ENCODE peak calls at places on chromosomes 4 and X, in eight cellular contexts. I is AG08395; V is effector CD4-positive, alpha-beta T cell; Q is LNCaP clone FGC; G is activated naive CD4-positive, alpha-beta T cell treated with Interleukin-2 at 50 U/mL for 16 hours; J is ecto neural progenitor cell; L is nephron progenitor cell; R is hepatocyte. Y is an unnamed sample.

GRCh38 chr4:40507977-40508376 is 121.7 kb downstream of the RBM47 start:
- DNase-seq in Q (no peak), J (no peak), I (no peak), L (no peak), R (peak), G (no peak), V (no peak), Y (peak)

GRCh38 chrX:109384569-109385174 is 97.2 kb downstream of the GUCY2F start:
- DNase-seq in V (no peak), I (peak), J (no peak), Q (no peak), L (peak), R (peak), G (no peak), Y (peak)

GRCh38 chr4:159290321-159291030 is 187.6 kb downstream of the RAPGEF2 start:
- DNase-seq in V (no peak), R (no peak), G (no peak), J (no peak), L (no peak), I (no peak), Q (no peak), Y (peak)

GRCh38 chr4:113979973-113980615 is 647 bp upstream of the ARSJ start:
- DNase-seq in G (no peak), Q (no peak), R (no peak), J (no peak), I (peak), V (no peak), L (no peak), Y (peak)

GRCh38 chr4:105637409-105638258 is 70.9 kb downstream of the INTS12 start:
- DNase-seq in R (peak), L (no peak), Q (no peak), J (no peak), I (no peak), G (no peak), V (no peak), Y (no peak)

GRCh38 chr4:125097729-125098128 is 217.0 kb upstream of the FAT4 start:
- DNase-seq in G (no peak), I (no peak), R (no peak), L (no peak), J (no peak), V (no peak), Q (no peak), Y (peak)

GRCh38 chrX:22629105-22629725 is 356.5 kb downstream of the CBLL2 start:
- DNase-seq in G (no peak), I (no peak), V (no peak), J (no peak), Q (no peak), L (no peak), R (no peak), Y (peak)

GRCh38 chr4:27210874-27211428 is 350.3 kb downstream of the STIM2 start:
- DNase-seq in G (no peak), L (no peak), I (no peak), J (no peak), V (no peak), R (no peak), Q (no peak), Y (no peak)

GRCh38 chr4:165600959-165601674 is 222.3 kb downstream of the CPE start:
- DNase-seq in L (no peak), Q (no peak), I (no peak), V (no peak), R (no peak), J (no peak), G (no peak), Y (no peak)

GRCh38 chr4:185210102-185210981 is 944 bp downstream of the SNX25 start:
- DNase-seq in J (peak), G (peak), I (peak), L (peak), R (peak), Q (no peak), V (peak), Y (peak)

GRCh38 chr4:100582146-100582545 is 64.3 kb upstream of the EMCN start:
- DNase-seq in L (peak), G (no peak), V (no peak), Q (no peak), R (no peak), I (no peak), J (no peak), Y (no peak)

GRCh38 chr4:41693629-41694028 is 54.9 kb downstream of the PHOX2B start:
- DNase-seq in G (no peak), I (peak), Q (no peak), L (no peak), V (no peak), J (no peak), R (peak), Y (peak)

GRCh38 chrX:404656-405055 is 17.9 kb upstream of the PPP2R3B start:
- DNase-seq in V (no peak), R (no peak), I (no peak), Q (no peak), L (no peak), J (no peak), G (no peak), Y (no peak)

GRCh38 chr4:23930750-23931488 is 41.1 kb upstream of the PPARGC1A start:
- DNase-seq in I (peak), J (no peak), V (no peak), Q (peak), R (peak), L (peak), G (no peak), Y (no peak)

GRCh38 chr4:7358100-7358735 is 76.5 kb downstream of the PSAPL1 start:
- DNase-seq in L (no peak), V (no peak), R (peak), Q (no peak), G (no peak), J (no peak), I (peak), Y (peak)

GRCh38 chrX:132948648-132949260 is 9.7 kb downstream of the HS6ST2 start:
- DNase-seq in J (no peak), V (no peak), I (no peak), Q (no peak), R (no peak), L (peak), G (no peak), Y (no peak)

GRCh38 chrX:150935466-150935865 is 37.0 kb upstream of the CD99L2 start:
- DNase-seq in J (no peak), L (no peak), R (no peak), G (no peak), V (no peak), Q (no peak), I (peak), Y (peak)

GRCh38 chrX:39756086-39756883 is 341.5 kb downstream of the BCOR start:
- DNase-seq in Q (no peak), V (no peak), J (no peak), I (no peak), G (no peak), R (no peak), L (no peak), Y (no peak)

GRCh38 chr4:176001171-176002006 is 64.3 kb upstream of the WDR17 start:
- DNase-seq in G (no peak), J (peak), Q (no peak), R (peak), V (no peak), I (peak), L (peak), Y (peak)

GRCh38 chr4:35993606-35994005 is 250.7 kb downstream of the ARAP2 start:
- DNase-seq in I (no peak), Q (no peak), J (no peak), R (no peak), G (no peak), V (no peak), L (no peak), Y (no peak)

GRCh38 chr4:128542047-128542446 is 254.4 kb upstream of the PGRMC2 start:
- DNase-seq in V (no peak), L (no peak), G (no peak), I (no peak), R (no peak), Q (no peak), J (no peak), Y (peak)

GRCh38 chrX:141960573-141960972 is 56.9 kb downstream of the MAGEC1 start:
- DNase-seq in R (no peak), L (no peak), J (no peak), G (no peak), I (no peak), Q (no peak), V (no peak), Y (no peak)

GRCh38 chr4:156939151-156939550 is 32.4 kb downstream of the PDGFC start:
- DNase-seq in J (no peak), G (no peak), V (no peak), R (no peak), L (no peak), I (no peak), Q (no peak), Y (no peak)

GRCh38 chr4:79241846-79242245 is 84.0 kb downstream of the NAA11 start:
- DNase-seq in L (no peak), Q (peak), J (no peak), G (no peak), V (no peak), I (peak), R (no peak), Y (peak)

GRCh38 chrX:40855411-40855810 is 120.1 kb upstream of the MED14 start:
- DNase-seq in Q (peak), G (no peak), I (no peak), R (no peak), J (no peak), V (no peak), L (no peak), Y (no peak)

GRCh38 chr4:6939761-6940743 is 30.4 kb downstream of the TBC1D14 start:
- DNase-seq in G (no peak), V (no peak), L (no peak), J (no peak), R (no peak), I (no peak), Q (no peak), Y (no peak)

GRCh38 chr4:102809190-102809589 is 18.2 kb downstream of the UBE2D3 start:
- DNase-seq in J (no peak), L (no peak), Q (no peak), R (no peak), V (no peak), I (no peak), G (no peak), Y (no peak)

GRCh38 chr4:17103231-17103630 is 204.8 kb upstream of the LDB2 start:
- DNase-seq in V (no peak), Q (no peak), J (no peak), I (peak), R (no peak), G (no peak), L (no peak), Y (peak)

GRCh38 chr4:98630804-98631454 is 27.5 kb downstream of the TSPAN5 start:
- DNase-seq in L (no peak), I (peak), Q (no peak), R (no peak), V (no peak), G (no peak), J (no peak), Y (no peak)

GRCh38 chr4:140246216-140246615 is 92.2 kb upstream of the MAML3 start:
- DNase-seq in R (no peak), L (no peak), V (no peak), G (no peak), I (no peak), Q (no peak), J (no peak), Y (no peak)

GRCh38 chr4:5712517-5712916 is 1.5 kb downstream of the EVC start:
- DNase-seq in G (peak), R (no peak), I (peak), Q (no peak), V (no peak), L (no peak), J (no peak), Y (peak)

GRCh38 chrX:19291086-19291485 is 52.6 kb upstream of the PDHA1 start:
- DNase-seq in G (no peak), Q (no peak), J (no peak), L (no peak), V (no peak), I (no peak), R (no peak), Y (no peak)

GRCh38 chr4:89006307-89006706 is 50.7 kb downstream of the FAM13A start:
- DNase-seq in Q (no peak), V (no peak), J (no peak), L (no peak), I (no peak), G (no peak), R (no peak), Y (no peak)

GRCh38 chr4:83981156-83981555 is 445.2 kb downstream of the GPAT3 start:
- DNase-seq in G (no peak), Q (no peak), V (no peak), J (no peak), L (no peak), I (no peak), R (no peak), Y (no peak)

GRCh38 chrX:136262812-136263315 is 11.7 kb upstream of the MAP7D3 start:
- DNase-seq in R (no peak), G (no peak), V (no peak), I (no peak), L (no peak), Q (no peak), J (no peak), Y (no peak)

GRCh38 chr4:83170952-83171399 is 56.4 kb upstream of the PLAC8 start:
- DNase-seq in J (no peak), R (no peak), I (no peak), G (no peak), V (no peak), Q (no peak), L (no peak), Y (no peak)

GRCh38 chrX:68989456-68989855 is 160.6 kb downstream of the EFNB1 start:
- DNase-seq in V (no peak), L (no peak), G (no peak), Q (no peak), R (no peak), J (no peak), I (no peak), Y (no peak)